ENCODE peak calls at places on chromosomes 11 and 22, in six cellular contexts. C is A549, K is HepG2, X is endothelial cell of umbilical vein, S is K562, F is GM12878. P is an unnamed sample.
A peak's percentile ranks its signal among the peaks of the same experiment; 100 is the strongest.

GRCh38 chr11:132134322-132134721 is 763.9 kb downstream of the NTM start:
- DNase-seq in K (no peak), X (no peak), C (no peak), S (no peak), F (no peak), P (no peak)

GRCh38 chr22:22327723-22328122 is 83.1 kb downstream of the VPREB1 start:
- DNase-seq in F (no peak), S (no peak), K (no peak), C (no peak), X (no peak), P (no peak)

GRCh38 chr11:43278302-43278956 is 33.4 kb upstream of the API5 start:
- DNase-seq in C (peak; percentile 49), S (peak; percentile 46), F (no peak), K (peak; percentile 54), X (peak; percentile 8), P (peak; percentile 23)

GRCh38 chr11:111851636-111852035 is 19.7 kb downstream of the ALG9 start:
- DNase-seq in K (peak; percentile 14), S (no peak), C (no peak), F (no peak), X (peak; percentile 18), P (peak; percentile 34)

GRCh38 chr22:41512421-41513194 is 31.7 kb downstream of the POLR3H start:
- DNase-seq in C (peak; percentile 48), X (no peak), S (peak; percentile 88), K (peak; percentile 29), F (no peak), P (no peak)

GRCh38 chr11:5151713-5152153 is 2.8 kb downstream of the OR52A1 start:
- DNase-seq in S (peak; percentile 86), C (no peak), F (no peak), K (no peak), X (no peak), P (no peak)

GRCh38 chr11:31797227-31798056 is 13.7 kb downstream of the PAX6 start:
- DNase-seq in F (no peak), C (no peak), S (no peak), X (no peak), K (no peak), P (no peak)

GRCh38 chr22:49215840-49216239 is 611.8 kb downstream of the BRD1 start:
- DNase-seq in F (no peak), S (no peak), K (no peak), X (no peak), C (no peak), P (no peak)

GRCh38 chr11:119344291-119345010 is 2.1 kb downstream of the MFRP start:
- DNase-seq in X (no peak), K (no peak), F (no peak), S (no peak), C (no peak), P (no peak)

GRCh38 chr11:33324211-33324985 is 67.2 kb downstream of the HIPK3 start:
- DNase-seq in C (no peak), S (no peak), K (no peak), X (no peak), F (no peak), P (peak; percentile 54)

GRCh38 chr11:60825790-60826189 is 16.1 kb upstream of the CCDC86 start:
- DNase-seq in X (no peak), C (no peak), F (no peak), S (no peak), K (no peak), P (no peak)

GRCh38 chr11:126834149-126834548 is 166.4 kb downstream of the KIRREL3 start:
- DNase-seq in X (no peak), K (no peak), S (peak; percentile 4), C (no peak), F (no peak), P (no peak)

GRCh38 chr11:3879967-3880542 is 24.6 kb downstream of the STIM1 start:
- DNase-seq in X (peak; percentile 64), F (no peak), C (peak; percentile 57), S (no peak), K (peak; percentile 89), P (no peak)

GRCh38 chr11:72358461-72359405 is 75.6 kb downstream of the CLPB start:
- DNase-seq in K (no peak), C (no peak), F (no peak), X (no peak), S (no peak), P (no peak)

GRCh38 chr11:119473901-119474681 is 51.1 kb upstream of the THY1 start:
- DNase-seq in X (no peak), C (no peak), K (no peak), S (no peak), F (no peak), P (no peak)

DNA sequence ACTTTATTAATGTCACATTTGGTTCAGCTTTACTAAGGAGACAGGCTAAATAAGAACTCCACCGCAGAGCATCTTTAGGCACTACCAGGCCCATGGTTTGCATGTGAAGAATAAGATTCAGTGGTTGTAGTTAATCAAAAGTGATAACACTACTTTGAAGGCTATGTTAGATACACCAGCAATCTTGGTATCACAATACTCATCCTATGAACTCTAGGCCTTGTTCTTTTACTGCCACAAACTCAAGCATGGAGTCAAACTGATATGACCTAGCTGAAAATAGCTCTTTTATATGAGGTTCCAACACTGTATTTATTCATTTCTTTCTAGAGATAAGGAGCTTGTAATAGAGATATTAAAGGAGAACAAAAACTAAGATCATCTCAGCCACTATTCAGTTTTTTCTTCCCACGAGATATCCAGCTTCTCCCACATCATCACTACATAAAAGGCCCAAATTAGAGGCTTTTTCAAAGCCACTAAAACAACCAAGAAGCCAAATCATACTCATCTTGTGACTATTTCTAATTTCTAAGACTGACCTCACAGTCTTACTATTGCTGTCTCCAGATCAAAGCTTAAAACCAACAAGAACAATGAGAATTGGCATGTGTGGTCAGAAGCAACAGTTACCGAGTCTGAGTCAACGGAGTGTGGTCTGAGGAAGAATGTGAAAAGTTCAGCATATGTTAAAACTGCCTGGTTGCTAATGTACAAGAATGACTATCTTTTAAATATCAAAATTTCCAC is 25.1 kb upstream of the GUCY1A2 start:
- DNase-seq in K (no peak), S (no peak), X (no peak), F (peak; percentile 71), C (no peak), P (peak; percentile 83)
- TF ChIP-seq MYC in K (no peak), S (no peak), X (no peak), F (no peak), C (no peak), P (no peak)

GRCh38 chr22:24685804-24686203 is 82.8 kb downstream of the GGT1 start:
- DNase-seq in X (no peak), K (no peak), C (no peak), S (no peak), F (no peak), P (no peak)
- H3K4me3 ChIP-seq in X (no peak overlapping the region), K (no peak overlapping the region), C (no peak overlapping the region), S (no peak overlapping the region), F (no peak overlapping the region), P (no peak overlapping the region)

DNA sequence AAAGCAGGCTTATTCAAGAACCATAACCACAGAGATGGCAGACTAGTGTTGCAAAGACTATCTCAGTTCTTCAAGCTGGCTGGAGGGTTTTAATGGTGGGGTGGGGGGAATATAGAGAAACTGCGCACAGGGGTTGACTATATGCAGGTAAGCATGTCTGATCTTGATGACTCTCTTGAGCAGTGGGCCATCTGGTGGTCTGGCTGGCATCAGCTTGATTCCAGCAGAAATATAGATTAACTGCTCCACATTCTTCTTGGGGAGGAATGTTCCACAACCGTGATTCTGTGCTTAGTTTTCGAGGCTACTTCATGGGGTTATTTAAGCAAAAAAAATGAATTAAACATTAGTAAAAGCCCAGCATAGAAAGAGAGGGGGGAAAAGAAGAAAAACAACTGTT is 158.8 kb upstream of the PGR start:
- DNase-seq in X (no peak), C (no peak), F (no peak), K (no peak), S (no peak), P (no peak)
- TF ChIP-seq CTCF in X (no peak), C (no peak), F (no peak), K (no peak), S (no peak), P (no peak)

DNA sequence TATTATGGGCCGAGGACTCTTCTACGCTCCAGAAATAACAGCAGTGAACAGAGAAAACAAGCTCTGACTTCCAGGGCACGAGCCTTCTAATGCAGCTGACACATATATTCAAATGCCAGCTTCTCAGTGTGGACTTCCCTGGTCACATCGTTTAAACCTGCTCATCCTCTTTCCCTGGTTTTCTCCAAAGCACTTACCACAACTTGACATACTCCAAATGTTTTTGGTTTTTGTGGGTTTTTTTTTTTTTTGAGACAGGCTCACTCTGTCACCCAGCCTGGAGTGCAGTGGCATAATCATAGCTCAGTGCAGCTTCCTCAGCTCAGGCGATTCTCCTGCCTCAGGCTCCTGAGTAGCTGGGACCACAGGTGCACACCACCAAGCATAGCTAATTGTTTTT is 105.5 kb downstream of the MICAL3 start:
- DNase-seq in S (no peak), K (no peak), X (no peak), F (no peak), C (no peak), P (no peak)
- TF ChIP-seq MYC in S (no peak), K (no peak), X (no peak), F (no peak), C (no peak), P (no peak)

DNA sequence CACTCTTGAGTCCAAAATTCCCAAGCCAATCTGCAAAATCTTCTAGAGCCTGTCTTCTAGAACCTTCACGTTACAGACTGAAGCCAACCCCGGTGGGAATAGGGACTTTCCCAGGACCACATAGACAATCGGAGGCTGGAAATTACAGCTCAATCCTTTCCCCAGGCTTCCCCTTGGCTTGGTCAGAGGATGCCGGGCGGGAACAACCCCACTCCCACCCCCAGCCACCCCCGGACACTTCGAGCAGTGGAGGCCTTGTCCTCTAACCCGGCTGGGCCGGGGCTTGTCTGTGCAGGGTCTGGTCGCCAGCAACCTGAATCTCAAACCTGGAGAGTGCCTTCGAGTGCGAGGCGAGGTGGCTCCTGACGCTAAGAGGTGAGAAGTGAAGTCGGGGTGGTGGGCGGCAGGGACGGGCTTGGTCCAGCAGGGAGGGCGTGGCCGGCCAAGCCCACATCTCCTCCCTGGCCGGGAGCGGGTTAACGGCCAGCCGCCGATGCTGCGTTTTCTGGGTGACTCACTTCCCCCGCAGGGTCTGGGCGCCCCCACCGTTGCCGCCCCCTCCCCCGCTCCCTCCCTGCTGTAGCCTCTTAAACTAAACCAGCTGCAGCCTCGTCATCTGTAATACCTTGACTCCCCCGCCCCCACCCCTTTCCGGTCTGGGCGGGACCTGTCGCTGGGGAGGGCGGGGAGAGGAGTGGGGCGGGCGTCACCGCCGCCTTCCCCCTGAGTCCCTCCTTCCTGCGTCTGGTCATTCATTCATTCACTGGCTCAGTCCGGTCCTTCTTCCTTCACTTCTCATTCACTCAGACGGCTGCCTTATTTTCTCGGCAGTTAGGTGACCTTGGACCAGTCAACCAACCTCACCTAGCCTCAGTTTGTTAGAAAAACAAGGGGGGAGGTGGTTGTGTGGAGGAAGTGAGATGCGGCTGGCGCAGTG is 1.5 kb downstream of the LGALS1 start:
- DNase-seq in S (peak; percentile 95), X (peak; percentile 95), K (peak; percentile 75), C (peak; percentile 83), F (no peak), P (peak; percentile 99)
- H3K4me3 ChIP-seq in S (peak overlapping the region; percentile 52), X (peak overlapping the region; percentile 80), K (peak overlapping the region; percentile 71), C (peak overlapping the region; percentile 64), F (peak overlapping the region; percentile 91), P (peak overlapping the region; percentile 85)

P was measured in NB4.